ENCODE peak calls at places on chromosome 20, in ten cellular contexts. X is mesendoderm, K is HCT116, F is fibroblast of lung, E is H1, P is adipocyte, R is neural progenitor cell, I is astrocyte, D is SK-N-SH, C is MM.1S. M is an unnamed sample. For H3K36me3, the result is how much of the 10 kb centered on the place peaks cover.

GRCh38 chr20:61796738-61797137 is 268.9 kb downstream of the TAF4 start:
- DNase-seq in D (no peak), X (no peak), C (no peak), E (no peak), F (no peak), I (no peak), P (no peak), R (no peak), K (no peak), M (no peak)

GRCh38 chr20:49699200-49699992 is 14.3 kb downstream of the B4GALT5 start:
- DNase-seq in I (peak), D (no peak), K (no peak), E (no peak), X (no peak), P (peak), C (no peak), R (no peak), F (peak), M (no peak)

GRCh38 chr20:52001999-52002666 is 189.4 kb downstream of the ZFP64 start:
- DNase-seq in D (peak), K (peak), P (peak), C (peak), R (no peak), E (no peak), I (no peak), F (peak), X (peak), M (no peak)

GRCh38 chr20:57576002-57576401 is 15.1 kb downstream of the PCK1 start:
- DNase-seq in C (no peak), R (no peak), K (no peak), P (no peak), E (no peak), F (no peak), I (no peak), X (no peak), D (no peak), M (no peak)

GRCh38 chr20:10565922-10566897 is 107.6 kb downstream of the JAG1 start:
- DNase-seq in R (no peak), D (no peak), F (no peak), E (no peak), P (no peak), I (no peak), K (no peak), X (no peak), C (no peak), M (no peak)

GRCh38 chr20:58580493-58580835 is 65.3 kb upstream of the APCDD1L start:
- DNase-seq in C (no peak), K (no peak), X (no peak), R (no peak), P (no peak), F (no peak), E (no peak), D (no peak), I (no peak), M (no peak)

GRCh38 chr20:4038047-4038459 is 22.7 kb upstream of the RNF24 start:
- DNase-seq in K (no peak), D (no peak), R (peak), C (peak), E (peak), X (peak), I (peak), F (peak), P (peak), M (no peak)

GRCh38 chr20:20233041-20233514 is 134.8 kb upstream of the INSM1 start:
- DNase-seq in P (no peak), F (no peak), K (no peak), D (peak), R (no peak), I (no peak), C (peak), X (no peak), E (no peak), M (no peak)

GRCh38 chr20:61919239-61919638 is 146.4 kb downstream of the TAF4 start:
- DNase-seq in E (no peak), I (no peak), C (no peak), X (no peak), R (no peak), K (no peak), D (no peak), P (no peak), F (no peak), M (no peak)

GRCh38 chr20:11755071-11755881 is 162.4 kb upstream of the BTBD3 start:
- DNase-seq in C (no peak), X (no peak), D (no peak), P (peak), I (peak), E (no peak), F (peak), R (peak), K (no peak), M (no peak)

GRCh38 chr20:39939241-39939865 is 749.7 kb downstream of the MAFB start:
- DNase-seq in D (no peak), E (no peak), X (no peak), K (no peak), P (peak), C (no peak), R (no peak), F (peak), I (peak), M (no peak)

GRCh38 chr20:7257719-7258466 is 490.4 kb downstream of the BMP2 start:
- DNase-seq in P (no peak), D (no peak), F (no peak), R (no peak), K (no peak), X (no peak), E (no peak), C (no peak), I (no peak), M (no peak)

GRCh38 chr20:53338716-53339115 is 254.9 kb downstream of the ZNF217 start:
- DNase-seq in C (no peak), F (no peak), P (no peak), I (no peak), X (no peak), R (no peak), D (no peak), K (no peak), E (no peak), M (no peak)

GRCh38 chr20:13098720-13099355 is 90.1 kb downstream of the SPTLC3 start:
- DNase-seq in P (no peak), F (no peak), E (no peak), X (no peak), K (no peak), R (no peak), I (no peak), D (no peak), C (no peak), M (no peak)

GRCh38 chr20:21450572-21450971 is 53.2 kb upstream of the NKX2-4 start:
- DNase-seq in F (peak), R (no peak), I (peak), K (no peak), P (no peak), D (no peak), X (no peak), E (no peak), C (no peak), M (no peak)

GRCh38 chr20:62155428-62156253 is 12.1 kb downstream of the SS18L1 start:
- DNase-seq in F (no peak), E (no peak), X (peak), C (no peak), D (no peak), P (peak), K (no peak), I (no peak), R (no peak), M (no peak)

GRCh38 chr20:58984691-58985090 is 3.6 kb downstream of the NELFCD start:
- DNase-seq in I (no peak), C (no peak), D (no peak), K (no peak), F (no peak), R (no peak), P (no peak), X (no peak), E (no peak), M (no peak)

GRCh38 chr20:1465470-1466210 is 1.0 kb downstream of the NSFL1C start:
- DNase-seq in D (no peak), I (peak), R (no peak), X (no peak), K (no peak), P (no peak), E (peak), C (no peak), F (peak), M (no peak)

GRCh38 chr20:58604410-58604881 is 46.6 kb upstream of the STX16 start:
- DNase-seq in P (peak), I (no peak), E (no peak), D (peak), X (no peak), K (no peak), F (no peak), R (no peak), C (no peak), M (no peak)

GRCh38 chr20:33401922-33402369 is 627 bp upstream of the CDK5RAP1 start:
- DNase-seq in P (no peak), I (no peak), D (no peak), R (no peak), E (no peak), X (no peak), K (no peak), C (no peak), F (no peak), M (no peak)

GRCh38 chr20:40895182-40895581 is 133.4 kb upstream of the TOP1 start:
- DNase-seq in X (no peak), F (no peak), D (no peak), I (no peak), P (no peak), C (no peak), E (no peak), R (no peak), K (no peak), M (no peak)

GRCh38 chr20:22093122-22093521 is 387.7 kb downstream of the PAX1 start:
- DNase-seq in K (no peak), D (no peak), X (no peak), R (no peak), E (no peak), P (no peak), F (no peak), I (no peak), C (no peak), M (no peak)

GRCh38 chr20:8790442-8791074 is 278.3 kb upstream of the PLCB4 start:
- DNase-seq in F (peak), E (no peak), K (peak), X (peak), I (peak), P (peak), C (peak), D (peak), R (peak), M (peak)

GRCh38 chr20:62641749-62642665 is at the start of gene SLCO4A1:
- DNase-seq in F (peak), D (peak), K (peak), R (peak), P (peak), C (peak), X (peak), I (peak), E (peak), M (no peak)

GRCh38 chr20:8367679-8368078 is 235.6 kb downstream of the PLCB1 start:
- DNase-seq in E (no peak), R (no peak), F (no peak), D (no peak), K (no peak), I (no peak), X (no peak), P (no peak), C (no peak), M (no peak)

GRCh38 chr20:1509237-1509636 is 18.0 kb upstream of the SIRPB2 start:
- DNase-seq in R (peak), F (peak), X (peak), P (no peak), K (peak), E (no peak), I (peak), C (peak), D (peak), M (no peak)

GRCh38 chr20:3473944-3474343 is 3.1 kb downstream of the ATRN start:
- DNase-seq in E (peak), P (no peak), I (no peak), K (no peak), X (no peak), F (no peak), R (no peak), D (no peak), C (no peak), M (no peak)

DNA sequence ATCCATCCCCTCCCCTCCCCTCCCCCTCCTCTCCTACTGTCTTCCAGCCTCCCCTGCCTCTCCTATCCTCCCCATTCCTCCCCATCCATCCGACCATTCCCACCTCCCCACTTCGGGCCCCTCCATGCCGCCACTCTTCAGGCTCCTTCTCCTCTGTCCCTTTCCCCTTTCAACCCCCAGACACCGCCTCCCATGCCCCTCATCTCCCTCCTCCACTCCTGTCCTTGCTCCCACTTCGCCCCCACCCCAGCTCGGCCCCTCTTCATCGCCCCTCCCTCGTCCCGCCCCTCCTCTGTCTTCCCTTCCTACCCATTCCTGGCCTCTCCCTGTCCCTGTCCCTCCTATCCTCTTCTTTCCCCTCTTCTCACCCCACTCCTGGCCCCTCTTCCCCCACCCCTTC is 554 bp upstream of the CST3 start:
- DNase-seq in E (no peak), D (no peak), I (no peak), X (no peak), R (no peak), P (no peak), C (no peak), K (no peak), F (no peak), M (no peak)
- H3K4me3 ChIP-seq in E (no peak), D (no peak), I (no peak), X (no peak), R (no peak), P (no peak), C (no peak), K (no peak), F (no peak), M (peak)

GRCh38 chr20:38755324-38755910 is 7.2 kb downstream of the ACTR5 start:
- DNase-seq in I (no peak), F (no peak), R (no peak), X (no peak), C (peak), K (no peak), D (no peak), E (no peak), P (no peak), M (no peak)
- H3K9ac ChIP-seq in I (no peak), F (no peak), R (no peak), X (no peak), C (peak), K (no peak), D (no peak), E (no peak), P (no peak), M (no peak)

GRCh38 chr20:18638768-18639167 is 50.9 kb downstream of the DTD1 start:
- DNase-seq in C (no peak), R (no peak), D (no peak), K (no peak), F (peak), X (no peak), I (no peak), P (peak), E (no peak), M (no peak)

GRCh38 chr20:18645196-18645745 is 57.4 kb downstream of the DTD1 start:
- DNase-seq in F (no peak), C (no peak), K (no peak), I (no peak), D (no peak), X (peak), P (no peak), E (no peak), R (no peak), M (no peak)

GRCh38 chr20:18634501-18634900 is 46.6 kb downstream of the DTD1 start:
- DNase-seq in P (no peak), D (no peak), X (no peak), K (no peak), F (no peak), C (no peak), R (no peak), E (no peak), I (no peak), M (no peak)

GRCh38 chr20:18637296-18637695 is 49.4 kb downstream of the DTD1 start:
- DNase-seq in E (no peak), F (no peak), X (no peak), D (no peak), R (no peak), I (no peak), K (no peak), C (no peak), P (no peak), M (no peak)

GRCh38 chr20:18639501-18639979 is 51.7 kb downstream of the DTD1 start:
- DNase-seq in P (peak), D (no peak), F (no peak), R (no peak), I (no peak), X (no peak), C (no peak), K (no peak), E (no peak), M (no peak)
- H3K36me3 ChIP-seq in P (under half), D (under half), F (under half), R (under half), I (under half), X (under half), C (under half), K (under half), E (under half), M (under half)

GRCh38 chr20:14711681-14712080 is 374.3 kb upstream of the FLRT3 start:
- DNase-seq in F (peak), D (no peak), X (peak), E (no peak), I (peak), C (no peak), R (peak), K (no peak), P (peak), M (no peak)

GRCh38 chr20:14715400-14715799 is 378.0 kb upstream of the FLRT3 start:
- DNase-seq in I (no peak), R (peak), X (no peak), E (no peak), D (no peak), C (no peak), K (no peak), F (no peak), P (no peak), M (no peak)

GRCh38 chr20:14710941-14711340 is 373.5 kb upstream of the FLRT3 start:
- DNase-seq in K (no peak), P (no peak), C (no peak), X (no peak), E (no peak), I (no peak), D (no peak), R (no peak), F (no peak), M (no peak)

GRCh38 chr20:14709439-14709838 is 372.0 kb upstream of the FLRT3 start:
- DNase-seq in F (no peak), D (no peak), R (no peak), E (no peak), C (no peak), P (no peak), X (no peak), I (no peak), K (no peak), M (no peak)

DNA sequence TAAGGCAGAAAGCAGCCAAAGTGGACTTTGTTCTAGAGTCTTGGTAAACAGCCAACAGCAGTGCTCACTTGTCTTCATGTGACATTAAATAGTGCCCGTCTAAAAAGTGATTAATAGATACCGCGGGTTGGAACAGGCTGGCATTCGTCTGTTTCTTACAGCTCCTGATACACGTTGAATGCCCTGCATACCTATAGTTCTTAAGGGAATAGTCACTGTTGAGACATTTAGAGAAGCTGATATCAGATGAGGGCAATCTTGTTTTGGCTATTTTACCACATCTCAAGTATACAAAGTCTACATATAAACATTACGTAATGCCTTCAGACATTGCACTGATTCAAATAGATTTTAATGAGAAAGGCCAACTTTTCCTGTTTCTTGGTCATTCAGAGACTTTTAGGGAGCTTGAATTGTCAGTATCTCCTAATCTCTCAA is 374.9 kb upstream of the FLRT3 start:
- DNase-seq in D (no peak), R (peak), C (no peak), I (peak), P (peak), F (peak), K (no peak), X (peak), E (no peak), M (no peak)
- H3K4me3 ChIP-seq in D (no peak), R (no peak), C (no peak), I (no peak), P (no peak), F (no peak), K (no peak), X (no peak), E (no peak), M (peak)

GRCh38 chr20:378961-379336 is 1.6 kb upstream of the TRIB3 start:
- DNase-seq in X (no peak), C (no peak), K (no peak), D (no peak), R (no peak), P (no peak), F (no peak), E (no peak), I (no peak), M (no peak)

GRCh38 chr20:382291-383115 is 1.9 kb downstream of the TRIB3 start:
- DNase-seq in I (no peak), F (no peak), P (no peak), D (no peak), C (no peak), X (peak), R (no peak), E (no peak), K (no peak), M (no peak)

GRCh38 chr20:380763-381580 is 412 bp downstream of the TRIB3 start:
- DNase-seq in C (peak), P (peak), K (peak), D (peak), E (peak), F (peak), R (peak), I (no peak), X (peak), M (no peak)

GRCh38 chr20:383889-384288 is 3.3 kb downstream of the TRIB3 start:
- DNase-seq in R (no peak), E (no peak), P (no peak), I (no peak), C (no peak), X (no peak), D (no peak), F (no peak), K (no peak), M (no peak)

GRCh38 chr20:381581-382290 is 1.2 kb downstream of the TRIB3 start:
- DNase-seq in F (peak), E (peak), C (peak), R (peak), I (peak), K (peak), D (peak), P (peak), X (peak), M (no peak)
- H3K9ac ChIP-seq in F (peak), E (no peak), C (peak), R (no peak), I (peak), K (peak), D (peak), P (peak), X (peak), M (peak)

M was measured in SK-N-MC.